ENCODE peak calls at places on chromosomes 5 and 9, in ten cellular contexts. S, V, P, Q, F, O, K, C, M and I are unnamed samples.

GRCh38 chr5:109865636-109866035 is 175.9 kb downstream of the MAN2A1 start:
- DNase-seq in S (peak; percentile 67), V (peak; percentile 82), P (peak; percentile 51), Q (no peak), F (no peak), O (no peak), K (no peak), C (peak; percentile 90), M (peak; percentile 93), I (peak; percentile 91)

GRCh38 chr5:150604010-150604409 is 36.5 kb upstream of the SYNPO start:
- DNase-seq in S (no peak), V (no peak), P (no peak), Q (no peak), F (no peak), O (no peak), K (peak; percentile 1), C (no peak), M (no peak), I (no peak)

GRCh38 chr9:4117835-4118610 is 181.8 kb downstream of the GLIS3 start:
- DNase-seq in S (no peak), V (no peak), P (no peak), Q (no peak), F (no peak), O (no peak), K (peak; percentile 22), C (no peak), M (no peak), I (no peak)

GRCh38 chr9:14027114-14027812 is 286.7 kb downstream of the NFIB start:
- DNase-seq in S (no peak), V (no peak), P (no peak), Q (no peak), F (no peak), O (no peak), K (peak; percentile 35), C (no peak), M (no peak), I (no peak)

GRCh38 chr5:116626272-116626723 is 51.7 kb upstream of the SEMA6A start:
- DNase-seq in S (peak; percentile 10), V (peak; percentile 12), P (peak; percentile 18), Q (no peak), F (no peak), O (peak; percentile 88), K (peak; percentile 36), C (peak; percentile 67), M (peak; percentile 88), I (peak; percentile 50)

GRCh38 chr9:306907-307306 is 92.2 kb downstream of the DOCK8 start:
- DNase-seq in S (no peak), V (no peak), P (no peak), Q (no peak), F (no peak), O (peak; percentile 25), K (no peak), C (no peak), M (no peak), I (no peak)

GRCh38 chr9:98922721-98923435 is 20.8 kb upstream of the COL15A1 start:
- DNase-seq in S (peak; percentile 18), V (no peak), P (peak; percentile 40), Q (no peak), F (no peak), O (no peak), K (no peak), C (no peak), M (no peak), I (no peak)

GRCh38 chr5:59648038-59648831 is 245.3 kb downstream of the PDE4D start:
- DNase-seq in S (no peak), V (peak; percentile 6), P (no peak), Q (no peak), F (no peak), O (no peak), K (no peak), C (no peak), M (no peak), I (no peak)

GRCh38 chr5:850511-851006 is at the start of gene ZDHHC11:
- DNase-seq in S (no peak), V (no peak), P (no peak), Q (no peak), F (peak; percentile 71), O (no peak), K (peak; percentile 37), C (no peak), M (no peak), I (no peak)

GRCh38 chr9:85508616-85509015 is 233.1 kb downstream of the AGTPBP1 start:
- DNase-seq in S (no peak), V (no peak), P (no peak), Q (no peak), F (no peak), O (no peak), K (no peak), C (peak; percentile 28), M (no peak), I (no peak)

GRCh38 chr5:10595305-10595677 is 31.4 kb downstream of the ANKRD33B start:
- DNase-seq in S (peak; percentile 76), V (peak; percentile 76), P (peak; percentile 67), Q (no peak), F (no peak), O (no peak), K (no peak), C (peak; percentile 18), M (no peak), I (peak; percentile 81)

GRCh38 chr5:2710910-2711309 is 40.6 kb downstream of the IRX2 start:
- DNase-seq in S (peak; percentile 32), V (peak; percentile 26), P (peak; percentile 55), Q (no peak), F (no peak), O (no peak), K (no peak), C (peak; percentile 18), M (no peak), I (peak; percentile 7)

GRCh38 chr9:104993291-104993963 is 65.5 kb upstream of the ABCA1 start:
- DNase-seq in S (peak; percentile 70), V (peak; percentile 87), P (peak; percentile 59), Q (peak; percentile 17), F (no peak), O (peak; percentile 82), K (peak; percentile 49), C (no peak), M (peak; percentile 90), I (peak; percentile 89)

GRCh38 chr5:140267201-140267540 is 35.7 kb downstream of the PFDN1 start:
- DNase-seq in S (no peak), V (no peak), P (no peak), Q (no peak), F (no peak), O (no peak), K (no peak), C (no peak), M (no peak), I (no peak)

GRCh38 chr9:23621166-23621565 is 204.9 kb downstream of the ELAVL2 start:
- DNase-seq in S (peak; percentile 9), V (peak; percentile 4), P (no peak), Q (no peak), F (no peak), O (no peak), K (no peak), C (peak; percentile 92), M (no peak), I (no peak)

GRCh38 chr5:53389093-53389492 is 91.3 kb upstream of the FST start:
- DNase-seq in S (no peak), V (no peak), P (no peak), Q (no peak), F (no peak), O (no peak), K (no peak), C (no peak), M (no peak), I (no peak)

GRCh38 chr5:171577940-171578856 is 158.8 kb downstream of the FGF18 start:
- DNase-seq in S (no peak), V (no peak), P (no peak), Q (no peak), F (no peak), O (no peak), K (no peak), C (no peak), M (no peak), I (no peak)

GRCh38 chr5:39980056-39980455 is 555.3 kb upstream of the DAB2 start:
- DNase-seq in S (no peak), V (no peak), P (no peak), Q (no peak), F (no peak), O (no peak), K (no peak), C (peak; percentile 13), M (peak; percentile 3), I (peak; percentile 29)

GRCh38 chr5:50325237-50325832 is 115.8 kb downstream of the EMB start:
- DNase-seq in S (peak; percentile 13), V (peak; percentile 29), P (peak; percentile 32), Q (no peak), F (no peak), O (no peak), K (no peak), C (peak; percentile 39), M (peak; percentile 2), I (no peak)

GRCh38 chr9:98678244-98678842 is 30.4 kb downstream of the GABBR2 start:
- DNase-seq in S (no peak), V (no peak), P (no peak), Q (no peak), F (no peak), O (no peak), K (no peak), C (peak; percentile 30), M (no peak), I (no peak)

GRCh38 chr9:137474271-137474670 is 15.1 kb upstream of the NSMF start:
- DNase-seq in S (no peak), V (no peak), P (no peak), Q (no peak), F (no peak), O (no peak), K (no peak), C (no peak), M (no peak), I (no peak)

GRCh38 chr5:95760291-95761191 is 29.4 kb downstream of the RHOBTB3 start:
- DNase-seq in S (peak; percentile 86), V (peak; percentile 99), P (peak; percentile 78), Q (no peak), F (no peak), O (no peak), K (no peak), C (peak; percentile 78), M (peak; percentile 85), I (peak; percentile 94)

GRCh38 chr9:81562221-81563019 is 126.9 kb downstream of the TLE1 start:
- DNase-seq in S (no peak), V (peak; percentile 66), P (no peak), Q (no peak), F (no peak), O (peak; percentile 91), K (peak; percentile 87), C (peak; percentile 90), M (peak; percentile 50), I (peak; percentile 87)

GRCh38 chr9:134301387-134302129 is 24.7 kb upstream of the RXRA start:
- DNase-seq in S (no peak), V (no peak), P (no peak), Q (no peak), F (peak; percentile 71), O (peak; percentile 47), K (peak; percentile 16), C (peak; percentile 71), M (no peak), I (no peak)

GRCh38 chr9:129258124-129258822 is 80.2 kb upstream of the IER5L start:
- DNase-seq in S (peak; percentile 98), V (peak; percentile 84), P (peak; percentile 98), Q (no peak), F (peak; percentile 85), O (peak; percentile 86), K (peak; percentile 88), C (peak; percentile 66), M (peak; percentile 83), I (peak; percentile 96)

GRCh38 chr9:22512495-22512894 is 65.9 kb downstream of the DMRTA1 start:
- DNase-seq in S (no peak), V (no peak), P (no peak), Q (no peak), F (no peak), O (no peak), K (no peak), C (no peak), M (no peak), I (no peak)

GRCh38 chr9:113964740-113965095 is 88.6 kb downstream of the ZNF618 start:
- DNase-seq in S (no peak), V (peak; percentile 41), P (peak; percentile 28), Q (no peak), F (no peak), O (no peak), K (no peak), C (no peak), M (no peak), I (no peak)

GRCh38 chr5:71969464-71969863 is 137.8 kb upstream of the MAP1B start:
- DNase-seq in S (no peak), V (peak; percentile 15), P (no peak), Q (no peak), F (no peak), O (no peak), K (no peak), C (peak; percentile 9), M (peak; percentile 38), I (no peak)